ENCODE peak calls at places on chromosome 20, in six cellular contexts. J, I, Q, U, M and W are unnamed samples.

GRCh38 chr20:58469500-58470129 is 45.6 kb downstream of the APCDD1L start:
- DNase-seq in J (no peak), I (no peak), Q (no peak), U (no peak), M (no peak), W (no peak)

GRCh38 chr20:57818418-57818817 is 108.6 kb upstream of the PMEPA1 start:
- DNase-seq in J (no peak), I (no peak), Q (no peak), U (no peak), M (no peak), W (no peak)

GRCh38 chr20:7285918-7286556 is 518.6 kb downstream of the BMP2 start:
- DNase-seq in J (peak; percentile 75), I (no peak), Q (peak; percentile 91), U (peak; percentile 6), M (peak; percentile 92), W (peak; percentile 76)

GRCh38 chr20:36408219-36408618 is 102.1 kb downstream of the DLGAP4 start:
- DNase-seq in J (peak; percentile 28), I (no peak), Q (no peak), U (no peak), M (no peak), W (no peak)

GRCh38 chr20:57594092-57594911 is 25.9 kb downstream of the ZBP1 start:
- DNase-seq in J (peak; percentile 8), I (peak; percentile 31), Q (no peak), U (peak; percentile 35), M (peak; percentile 78), W (peak; percentile 45)

GRCh38 chr20:63086421-63087235 is 79.9 kb upstream of the BHLHE23 start:
- DNase-seq in J (no peak), I (no peak), Q (no peak), U (no peak), M (no peak), W (peak; percentile 10)

GRCh38 chr20:14498809-14499208 is 161.4 kb upstream of the FLRT3 start:
- DNase-seq in J (no peak), I (no peak), Q (no peak), U (peak; percentile 5), M (no peak), W (no peak)

GRCh38 chr20:63492982-63493381 is 5.9 kb downstream of the EEF1A2 start:
- DNase-seq in J (no peak), I (no peak), Q (no peak), U (no peak), M (no peak), W (no peak)

GRCh38 chr20:49398401-49399144 is 83.9 kb downstream of the KCNB1 start:
- DNase-seq in J (no peak), I (no peak), Q (no peak), U (no peak), M (no peak), W (no peak)

GRCh38 chr20:35008411-35009342 is 53.0 kb downstream of the MYH7B start:
- DNase-seq in J (no peak), I (no peak), Q (no peak), U (no peak), M (no peak), W (peak; percentile 43)

GRCh38 chr20:17873410-17874270 is 95.0 kb downstream of the SNX5 start:
- DNase-seq in J (peak; percentile 96), I (no peak), Q (peak; percentile 90), U (no peak), M (peak; percentile 47), W (peak; percentile 96)

GRCh38 chr20:64101731-64102621 is 5.4 kb downstream of the NPBWR2 start:
- DNase-seq in J (no peak), I (no peak), Q (no peak), U (peak; percentile 50), M (peak; percentile 82), W (no peak)

GRCh38 chr20:49306903-49307336 is 29.1 kb upstream of the ZNFX1 start:
- DNase-seq in J (no peak), I (no peak), Q (no peak), U (no peak), M (no peak), W (no peak)

GRCh38 chr20:63335711-63336110 is 25.4 kb downstream of the CHRNA4 start:
- DNase-seq in J (no peak), I (no peak), Q (no peak), U (no peak), M (no peak), W (no peak)

GRCh38 chr20:61571221-61571620 is 319.2 kb downstream of the CDH4 start:
- DNase-seq in J (no peak), I (no peak), Q (no peak), U (no peak), M (no peak), W (no peak)

GRCh38 chr20:59515013-59515905 is 89.1 kb upstream of the PHACTR3 start:
- DNase-seq in J (peak; percentile 38), I (no peak), Q (no peak), U (no peak), M (peak; percentile 90), W (peak; percentile 43)

GRCh38 chr20:16806886-16807285 is 58.7 kb downstream of the OTOR start:
- DNase-seq in J (peak; percentile 39), I (no peak), Q (no peak), U (no peak), M (no peak), W (no peak)

GRCh38 chr20:8203366-8203765 is 71.3 kb downstream of the PLCB1 start:
- DNase-seq in J (no peak), I (no peak), Q (no peak), U (no peak), M (no peak), W (no peak)

GRCh38 chr20:58697201-58697866 is 4.7 kb downstream of the NPEPL1 start:
- DNase-seq in J (no peak), I (no peak), Q (no peak), U (no peak), M (peak; percentile 13), W (peak; percentile 11)

GRCh38 chr20:47501117-47501482 is 587 bp upstream of the NCOA3 start:
- DNase-seq in J (peak; percentile 13), I (no peak), Q (no peak), U (no peak), M (no peak), W (no peak)

GRCh38 chr20:47501483-47502270 is at the start of gene NCOA3:
- DNase-seq in J (peak; percentile 92), I (peak; percentile 78), Q (peak; percentile 76), U (peak; percentile 96), M (peak; percentile 99), W (peak; percentile 90)

GRCh38 chr20:47502801-47503239 is 1.1 kb downstream of the NCOA3 start:
- DNase-seq in J (peak; percentile 62), I (no peak), Q (peak; percentile 11), U (no peak), M (peak; percentile 36), W (no peak)

GRCh38 chr20:47503685-47504084 is 2.0 kb downstream of the NCOA3 start:
- DNase-seq in J (no peak), I (no peak), Q (no peak), U (no peak), M (no peak), W (no peak)

GRCh38 chr20:47502271-47502730 is 614 bp downstream of the NCOA3 start:
- DNase-seq in J (peak; percentile 8), I (no peak), Q (peak; percentile 1), U (no peak), M (peak; percentile 34), W (no peak)
- H3K4me3 ChIP-seq in J (peak overlapping the region; percentile 60), I (peak overlapping the region; percentile 89), Q (peak overlapping the region; percentile 98), U (peak overlapping the region; percentile 97), M (peak overlapping the region; percentile 92), W (peak overlapping the region; percentile 99)

GRCh38 chr20:23631981-23632710 is 5.6 kb downstream of the CST3 start:
- DNase-seq in J (no peak), I (no peak), Q (no peak), U (no peak), M (no peak), W (no peak)

GRCh38 chr20:23632711-23633573 is 4.8 kb downstream of the CST3 start:
- DNase-seq in J (no peak), I (no peak), Q (no peak), U (no peak), M (no peak), W (no peak)

GRCh38 chr20:23636182-23636907 is 1.4 kb downstream of the CST3 start:
- DNase-seq in J (no peak), I (no peak), Q (no peak), U (no peak), M (no peak), W (no peak)

GRCh38 chr20:23634985-23635767 is 2.6 kb downstream of the CST3 start:
- DNase-seq in J (no peak), I (no peak), Q (no peak), U (no peak), M (no peak), W (no peak)

GRCh38 chr20:23634044-23634801 is 3.5 kb downstream of the CST3 start:
- DNase-seq in J (no peak), I (no peak), Q (no peak), U (no peak), M (no peak), W (no peak)
- H3K4me3 ChIP-seq in J (no peak overlapping the region), I (no peak overlapping the region), Q (no peak overlapping the region), U (no peak overlapping the region), M (no peak overlapping the region), W (no peak overlapping the region)

DNA sequence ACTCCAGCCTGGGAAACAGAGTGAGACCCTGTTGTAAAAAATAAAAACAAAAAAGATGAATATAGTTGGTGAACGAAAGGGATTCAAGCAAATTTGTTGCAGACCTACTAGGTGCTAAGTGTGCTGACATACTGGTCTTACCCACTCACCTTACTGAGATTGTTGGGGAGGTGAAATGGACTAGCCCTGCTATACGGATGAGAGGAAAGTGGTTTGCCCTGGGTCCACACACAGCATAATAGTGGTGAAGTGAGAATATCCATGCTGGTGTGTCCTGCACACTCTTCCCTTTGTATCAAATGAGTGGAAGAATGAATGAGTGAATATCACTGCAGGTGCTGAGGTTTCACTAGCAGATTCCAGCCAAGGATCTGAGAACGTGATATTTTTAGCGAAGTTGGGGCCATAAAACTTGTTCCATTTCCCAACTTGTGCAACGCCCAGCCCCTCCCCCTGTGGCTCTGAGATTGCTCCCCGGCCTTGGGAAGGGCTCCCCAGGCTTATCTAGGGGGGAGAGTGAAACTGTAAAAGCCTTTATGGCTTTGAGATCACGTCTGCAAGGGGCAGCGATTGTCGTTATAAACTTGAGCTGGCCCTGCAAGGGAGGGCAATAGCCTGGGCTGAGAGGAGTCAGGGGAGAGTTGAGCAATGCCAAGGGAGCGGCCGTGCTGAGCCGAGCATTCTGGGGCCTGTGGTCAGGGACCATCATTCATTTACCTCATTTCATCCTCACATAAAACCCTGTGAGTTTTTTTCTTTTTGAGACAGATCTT is 33.2 kb upstream of the TTPAL start:
- DNase-seq in J (no peak), I (no peak), Q (no peak), U (no peak), M (no peak), W (no peak)
- H3K4me3 ChIP-seq in J (no peak overlapping the region), I (no peak overlapping the region), Q (no peak overlapping the region), U (no peak overlapping the region), M (no peak overlapping the region), W (no peak overlapping the region)

GRCh38 chr20:44450938-44451450 is 24.7 kb upstream of the TTPAL start:
- DNase-seq in J (no peak), I (no peak), Q (no peak), U (no peak), M (no peak), W (no peak)

GRCh38 chr20:44450279-44450937 is 25.3 kb upstream of the TTPAL start:
- DNase-seq in J (no peak), I (no peak), Q (no peak), U (no peak), M (no peak), W (no peak)

GRCh38 chr20:44447827-44448419 is 27.8 kb upstream of the TTPAL start:
- DNase-seq in J (no peak), I (no peak), Q (no peak), U (no peak), M (no peak), W (no peak)

GRCh38 chr20:44449864-44450263 is 25.8 kb upstream of the TTPAL start:
- DNase-seq in J (no peak), I (no peak), Q (no peak), U (no peak), M (no peak), W (no peak)

GRCh38 chr20:44448753-44449546 is 26.7 kb upstream of the TTPAL start:
- DNase-seq in J (no peak), I (peak; percentile 29), Q (no peak), U (peak; percentile 20), M (no peak), W (no peak)
- H3K4me3 ChIP-seq in J (no peak overlapping the region), I (no peak overlapping the region), Q (no peak overlapping the region), U (no peak overlapping the region), M (no peak overlapping the region), W (no peak overlapping the region)